ENCODE peak calls at places on chromosomes 7 and 10, in four cellular contexts. U is GM12878, R is GM12891, N is K562. V is an unnamed sample.

GRCh38 chr7:122369756-122370155 is 65.2 kb upstream of the FEZF1 start:
- DNase-seq in N (no peak), U (no peak), R (no peak), V (no peak)

GRCh38 chr7:20219446-20220292 is 2.5 kb upstream of the MACC1 start:
- DNase-seq in R (no peak), U (peak), N (peak), V (peak)

GRCh38 chr7:26237035-26237807 is 35.7 kb downstream of the CBX3 start:
- DNase-seq in N (no peak), U (no peak), R (no peak), V (no peak)

GRCh38 chr7:5088906-5089305 is 43.2 kb downstream of the RBAK start:
- DNase-seq in U (no peak), N (no peak), R (no peak), V (no peak)

GRCh38 chr7:40382145-40382544 is 247.3 kb downstream of the SUGCT start:
- DNase-seq in N (no peak), R (no peak), U (no peak), V (no peak)

GRCh38 chr7:101031082-101031481 is 11.2 kb downstream of the MUC17 start:
- DNase-seq in U (no peak), N (peak), R (no peak), V (no peak)

GRCh38 chr10:34319197-34319846 is 495.8 kb downstream of the PARD3 start:
- DNase-seq in N (no peak), U (no peak), R (no peak), V (no peak)

GRCh38 chr7:122301291-122301690 is 3.3 kb downstream of the FEZF1 start:
- DNase-seq in R (no peak), N (no peak), U (no peak), V (no peak)

GRCh38 chr7:84982199-84982598 is 204.7 kb downstream of the SEMA3D start:
- DNase-seq in N (no peak), R (no peak), U (no peak), V (no peak)

GRCh38 chr10:44193156-44193555 is 191.7 kb downstream of the CXCL12 start:
- DNase-seq in N (no peak), U (no peak), R (no peak), V (no peak)

GRCh38 chr10:5234106-5234877 is 37.7 kb downstream of the AKR1C4 start:
- DNase-seq in R (no peak), N (no peak), U (no peak), V (peak)

GRCh38 chr10:14379556-14380330 is 49.0 kb upstream of the FRMD4A start:
- DNase-seq in U (no peak), R (no peak), N (no peak), V (no peak)

GRCh38 chr7:26291699-26292538 is at the start of gene SNX10:
- DNase-seq in R (peak), U (no peak), N (peak), V (peak)

GRCh38 chr10:121792198-121792597 is 135.6 kb downstream of the ATE1 start:
- DNase-seq in N (no peak), R (no peak), U (no peak), V (no peak)

GRCh38 chr7:115618676-115619075 is 411.9 kb downstream of the TFEC start:
- DNase-seq in R (no peak), U (no peak), N (no peak), V (no peak)

GRCh38 chr10:101106351-101106750 is 24.7 kb upstream of the TLX1 start:
- DNase-seq in R (no peak), U (no peak), N (no peak), V (peak)

GRCh38 chr7:25356534-25357151 is 128.4 kb upstream of the NPVF start:
- DNase-seq in N (no peak), R (no peak), U (no peak), V (no peak)

GRCh38 chr10:71070741-71071140 is 141.6 kb upstream of the UNC5B start:
- DNase-seq in U (no peak), R (no peak), N (no peak), V (no peak)

GRCh38 chr10:71074176-71074755 is 138.1 kb upstream of the UNC5B start:
- DNase-seq in U (no peak), R (no peak), N (peak), V (no peak)

GRCh38 chr10:71072146-71072819 is 140.1 kb upstream of the UNC5B start:
- DNase-seq in U (no peak), N (no peak), R (no peak), V (no peak)

GRCh38 chr10:71073451-71074175 is 138.8 kb upstream of the UNC5B start:
- DNase-seq in R (no peak), N (no peak), U (no peak), V (no peak)

DNA sequence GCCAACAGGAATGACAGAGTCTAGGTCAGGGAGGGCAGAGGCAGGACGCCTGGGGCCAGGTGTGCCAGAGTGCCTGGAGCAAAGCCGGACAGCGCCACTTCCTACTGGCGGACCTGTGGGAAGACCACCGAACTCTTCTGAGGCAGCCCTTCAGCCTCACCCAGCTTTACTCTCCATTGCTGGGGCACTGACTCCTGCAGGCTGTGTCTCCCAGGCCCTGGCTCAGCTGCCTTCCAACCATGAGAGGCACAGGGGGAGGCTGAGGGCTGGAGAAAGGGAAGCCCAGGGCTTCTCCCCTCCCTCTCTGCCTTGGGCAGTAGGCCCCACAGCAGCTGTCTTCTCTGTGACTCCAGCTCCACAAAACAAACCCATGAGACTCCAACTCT is 139.6 kb upstream of the UNC5B start:
- DNase-seq in R (no peak), N (no peak), U (no peak), V (no peak)
- TF ChIP-seq SPI1 in R (no peak), N (no peak), U (no peak), V (no peak)

GRCh38 chr10:85597006-85597405 is 769.6 kb downstream of the GRID1 start:
- DNase-seq in U (no peak), N (no peak), R (no peak), V (no peak)
- TF ChIP-seq SPI1 in U (no peak), N (no peak), R (no peak), V (no peak)

DNA sequence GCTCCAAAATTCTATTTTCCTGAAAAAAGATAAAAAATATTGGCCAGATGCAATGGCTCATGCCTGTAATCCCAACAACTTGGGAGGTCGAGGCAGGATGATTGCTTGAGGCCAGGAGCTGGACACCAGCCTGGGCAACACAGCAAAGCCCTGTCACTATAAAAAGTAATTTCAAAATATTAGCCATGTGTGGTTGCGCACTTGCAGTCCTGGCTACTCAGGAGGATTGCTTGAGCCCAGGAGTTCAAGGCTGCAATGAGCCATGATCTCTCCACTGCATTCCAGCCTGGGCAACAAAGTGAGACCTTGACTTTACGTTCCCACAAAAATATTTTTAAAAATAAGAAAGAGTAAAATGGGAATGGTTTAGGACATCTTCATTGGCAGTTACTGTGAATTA is 104.1 kb upstream of the AFAP1L2 start:
- DNase-seq in N (no peak), U (no peak), R (no peak), V (no peak)
- TF ChIP-seq SPI1 in N (no peak), U (no peak), R (no peak), V (no peak)

GRCh38 chr7:2217206-2217605 is 15.5 kb downstream of the MAD1L1 start:
- DNase-seq in U (no peak), R (no peak), N (no peak), V (no peak)

GRCh38 chr7:2219606-2220005 is 13.1 kb downstream of the MAD1L1 start:
- DNase-seq in R (no peak), U (no peak), N (no peak), V (no peak)

GRCh38 chr7:2219136-2219535 is 13.6 kb downstream of the MAD1L1 start:
- DNase-seq in U (no peak), N (no peak), R (no peak), V (no peak)

GRCh38 chr7:2218444-2218785 is 14.3 kb downstream of the MAD1L1 start:
- DNase-seq in U (no peak), R (no peak), N (no peak), V (no peak)

DNA sequence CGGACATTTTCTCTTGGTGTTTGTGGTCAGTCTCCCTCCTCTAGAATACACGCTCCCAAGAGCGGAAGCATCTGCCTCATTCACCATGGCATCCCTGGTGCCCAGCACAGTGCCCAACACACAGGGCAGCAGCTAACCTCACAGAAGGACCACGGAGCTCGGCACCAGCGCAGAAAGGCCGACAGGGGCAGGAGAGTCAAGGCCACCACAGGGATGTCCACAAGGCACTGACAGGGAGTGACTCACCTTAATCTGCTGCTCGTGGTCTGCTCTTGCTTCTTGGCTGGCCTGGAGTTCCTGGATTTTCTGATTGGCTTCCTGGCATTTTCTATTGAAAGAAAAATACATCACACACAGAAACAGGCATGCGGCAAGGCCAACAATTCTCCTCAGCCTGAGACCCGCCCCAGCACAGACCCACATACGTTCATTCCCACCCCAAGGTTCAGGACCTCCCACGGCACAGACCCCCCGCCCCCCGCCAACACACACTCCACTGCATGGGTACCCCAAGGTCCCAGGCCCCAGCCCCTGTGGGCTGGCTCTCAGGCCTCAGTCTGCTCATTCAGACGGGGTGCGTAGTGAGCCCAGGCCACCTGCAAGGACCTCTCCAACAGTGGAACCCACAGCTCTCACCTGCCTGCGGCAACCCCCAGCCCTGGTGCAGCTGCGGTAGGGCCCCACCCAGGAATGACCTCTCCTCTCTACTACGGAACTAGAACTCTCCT is 14.9 kb downstream of the MAD1L1 start:
- DNase-seq in N (no peak), R (no peak), U (no peak), V (no peak)
- TF ChIP-seq SPI1 in N (no peak), R (no peak), U (no peak), V (no peak)